ENCODE peak calls at places on chromosomes 13 and 19, in eight cellular contexts. T is GM18507; N is T-helper 17 cell; D is DMS153; S is activated CD8-positive, alpha-beta T cell treated with anti-CD3 and anti-CD28 coated beads, Interleukin-2, amount 10 ng/mL, durations not matched to agents 7 days and 5 days; F is AG20443; K is GM19239; W is HuH-7.5. H is an unnamed sample.
A peak's percentile ranks its signal among the peaks of the same experiment; 100 is the strongest.

GRCh38 chr13:34179481-34179880 is 361.5 kb downstream of the RFC3 start:
- DNase-seq in W (no peak), F (peak; percentile 12), D (no peak), T (no peak), N (no peak), K (no peak), S (no peak), H (no peak)

GRCh38 chr13:24362435-24362951 is 53.1 kb downstream of the C1QTNF9 start:
- DNase-seq in W (no peak), F (no peak), K (no peak), S (no peak), T (no peak), D (no peak), N (no peak), H (no peak)

GRCh38 chr19:49528211-49528771 is 488 bp downstream of the RCN3 start:
- DNase-seq in W (no peak), N (no peak), D (no peak), K (no peak), T (no peak), S (no peak), F (peak; percentile 70), H (no peak)

GRCh38 chr13:80010846-80011245 is 330.1 kb downstream of the SPRY2 start:
- DNase-seq in W (no peak), F (no peak), T (no peak), N (no peak), K (no peak), D (no peak), S (no peak), H (no peak)

GRCh38 chr13:73984949-73985691 is 149.1 kb downstream of the KLF12 start:
- DNase-seq in K (no peak), S (peak; percentile 71), D (no peak), N (peak; percentile 45), F (no peak), T (no peak), W (no peak), H (no peak)

GRCh38 chr19:1459479-1459878 is 9.6 kb downstream of the APC2 start:
- DNase-seq in K (no peak), F (no peak), D (no peak), W (no peak), N (no peak), T (no peak), S (no peak), H (no peak)

GRCh38 chr19:30225615-30226463 is 146.3 kb upstream of the ZNF536 start:
- DNase-seq in W (no peak), K (no peak), T (no peak), N (no peak), D (no peak), F (peak; percentile 55), S (no peak), H (no peak)

GRCh38 chr13:60838581-60838980 is 441.6 kb downstream of the TDRD3 start:
- DNase-seq in S (no peak), W (no peak), D (no peak), F (no peak), T (no peak), N (no peak), K (no peak), H (no peak)

GRCh38 chr13:98260357-98261164 is 83.5 kb upstream of the RNF113B start:
- DNase-seq in S (no peak), N (no peak), K (no peak), W (no peak), D (no peak), T (no peak), F (no peak), H (no peak)

GRCh38 chr13:51154029-51154555 is 43.0 kb upstream of the C13orf42 start:
- DNase-seq in K (no peak), S (no peak), W (no peak), N (no peak), F (peak; percentile 72), T (no peak), D (no peak), H (peak; percentile 23)

GRCh38 chr13:110331362-110331761 is 24.3 kb downstream of the COL4A2 start:
- DNase-seq in T (no peak), D (no peak), N (no peak), F (peak; percentile 59), W (no peak), K (no peak), S (no peak), H (no peak)

GRCh38 chr13:78137404-78138142 is 218.9 kb upstream of the EDNRB start:
- DNase-seq in S (peak; percentile 23), D (peak; percentile 68), T (no peak), N (no peak), K (no peak), W (peak; percentile 12), F (peak; percentile 73), H (peak; percentile 43)

GRCh38 chr13:100646871-100647270 is 27.7 kb downstream of the TMTC4 start:
- DNase-seq in D (no peak), T (no peak), N (no peak), F (no peak), K (no peak), S (no peak), W (no peak), H (no peak)

GRCh38 chr19:51735759-51736449 is 12.1 kb upstream of the HAS1 start:
- DNase-seq in S (no peak), K (no peak), W (no peak), N (no peak), T (no peak), D (no peak), F (peak; percentile 82), H (no peak)

GRCh38 chr13:44276061-44276460 is 97.6 kb upstream of the SERP2 start:
- DNase-seq in F (no peak), N (no peak), K (no peak), T (no peak), D (no peak), W (no peak), S (no peak), H (no peak)

GRCh38 chr19:38945562-38946228 is 15.0 kb downstream of the MRPS12 start:
- DNase-seq in D (no peak), F (no peak), T (no peak), S (no peak), N (no peak), K (no peak), W (no peak), H (no peak)

H was measured in AG09319.